ENCODE peak calls at places on chromosomes 13 and 19, in eight cellular contexts. L is putamen; N is T-helper 17 cell; X is fibroblast of mammary gland; C is CD8-positive, alpha-beta T cell; A is amygdala; E is cardiac muscle cell; T is NCI-H748 treated with DMSO at 0.1 percent for 48 hours. H is an unnamed sample.
A peak's percentile ranks its signal among the peaks of the same experiment; 100 is the strongest.

GRCh38 chr13:43388282-43389034 is 365.1 kb downstream of the DNAJC15 start:
- DNase-seq in L (no peak), N (no peak), X (no peak), C (no peak), A (no peak), E (no peak), T (peak; percentile 95), H (no peak)

GRCh38 chr19:2534374-2535050 is 58.6 kb downstream of the GADD45B start:
- DNase-seq in L (no peak), N (no peak), X (peak; percentile 28), C (no peak), A (no peak), E (peak; percentile 23), T (no peak), H (no peak)

GRCh38 chr13:44309771-44310767 is 63.6 kb upstream of the SERP2 start:
- DNase-seq in L (no peak), N (no peak), X (peak; percentile 56), C (no peak), A (no peak), E (no peak), T (no peak), H (no peak)

GRCh38 chr19:46350029-46350757 is 3.3 kb downstream of the PPP5C start:
- DNase-seq in L (no peak), N (no peak), X (no peak), C (peak; percentile 55), A (no peak), E (no peak), T (no peak), H (no peak)

GRCh38 chr19:48398329-48399235 is 5.1 kb downstream of the GRIN2D start:
- DNase-seq in L (no peak), N (peak; percentile 80), X (peak; percentile 83), C (peak; percentile 90), A (no peak), E (peak; percentile 93), T (peak; percentile 85), H (peak; percentile 58)

GRCh38 chr13:72570019-72570418 is 157.4 kb downstream of the MZT1 start:
- DNase-seq in L (no peak), N (no peak), X (no peak), C (no peak), A (no peak), E (no peak), T (no peak), H (no peak)

GRCh38 chr19:28492616-28493015 is 720.3 kb downstream of the UQCRFS1 start:
- DNase-seq in L (no peak), N (no peak), X (no peak), C (no peak), A (no peak), E (no peak), T (no peak), H (no peak)

GRCh38 chr13:45456196-45456972 is 8.4 kb upstream of the COG3 start:
- DNase-seq in L (no peak), N (no peak), X (peak; percentile 58), C (no peak), A (no peak), E (peak; percentile 32), T (no peak), H (peak; percentile 53)

GRCh38 chr19:55372316-55373081 is 2.2 kb upstream of the IL11 start:
- DNase-seq in L (no peak), N (no peak), X (peak; percentile 41), C (no peak), A (no peak), E (peak; percentile 36), T (no peak), H (peak; percentile 40)

GRCh38 chr13:112105244-112105681 is 38.3 kb downstream of the SOX1 start:
- DNase-seq in L (no peak), N (no peak), X (no peak), C (no peak), A (no peak), E (no peak), T (no peak), H (no peak)

GRCh38 chr13:95524270-95524901 is 28.1 kb upstream of the CLDN10 start:
- DNase-seq in L (no peak), N (no peak), X (peak; percentile 64), C (no peak), A (no peak), E (peak; percentile 84), T (no peak), H (peak; percentile 27)

GRCh38 chr19:7766535-7766934 is 3.5 kb downstream of the CLEC4M start:
- DNase-seq in L (no peak), N (no peak), X (no peak), C (no peak), A (no peak), E (no peak), T (no peak), H (no peak)

GRCh38 chr13:57739089-57739488 is 107.5 kb downstream of the PCDH17 start:
- DNase-seq in L (no peak), N (no peak), X (no peak), C (no peak), A (no peak), E (no peak), T (peak; percentile 97), H (no peak)

GRCh38 chr19:10829967-10830366 is 6.0 kb downstream of the TMED1 start:
- DNase-seq in L (no peak), N (no peak), X (no peak), C (no peak), A (no peak), E (no peak), T (no peak), H (no peak)

GRCh38 chr19:50427997-50428425 is 4.7 kb upstream of the MYBPC2 start:
- DNase-seq in L (peak; percentile 76), N (no peak), X (peak; percentile 70), C (no peak), A (peak; percentile 49), E (peak; percentile 93), T (no peak), H (peak; percentile 69)